ENCODE peak calls at places on chromosomes 6 and 20, in nine cellular contexts. One of them, this sample, is unnamed.

GRCh38 chr6:152313542-152314482 is 323.4 kb downstream of the SYNE1 start:
- DNase-seq in neural progenitor cell: no peak
- DNase-seq in fibroblast of mammary gland: peak; percentile 41
- DNase-seq in cardiac muscle cell: peak; percentile 78
- DNase-seq in B cell: no peak
- DNase-seq in PC-3: no peak
- DNase-seq in foreskin fibroblast: peak; percentile 41
- DNase-seq in esophagus squamous epithelium: no peak
- DNase-seq in fibroblast of the aortic adventitia: peak; percentile 80
- DNase-seq in this sample: no peak

GRCh38 chr6:166277892-166278578 is 30.2 kb downstream of the PRR18 start:
- DNase-seq in B cell: no peak
- DNase-seq in neural progenitor cell: no peak
- DNase-seq in fibroblast of the aortic adventitia: no peak
- DNase-seq in fibroblast of mammary gland: no peak
- DNase-seq in cardiac muscle cell: no peak
- DNase-seq in PC-3: no peak
- DNase-seq in esophagus squamous epithelium: no peak
- DNase-seq in foreskin fibroblast: no peak
- DNase-seq in this sample: no peak

GRCh38 chr6:7624781-7625710 is 35.0 kb downstream of the SNRNP48 start:
- DNase-seq in fibroblast of the aortic adventitia: no peak
- DNase-seq in B cell: no peak
- DNase-seq in foreskin fibroblast: no peak
- DNase-seq in neural progenitor cell: peak; percentile 67
- DNase-seq in esophagus squamous epithelium: no peak
- DNase-seq in cardiac muscle cell: no peak
- DNase-seq in fibroblast of mammary gland: no peak
- DNase-seq in PC-3: peak; percentile 14
- DNase-seq in this sample: no peak

GRCh38 chr6:64221776-64222175 is 586.2 kb downstream of the PHF3 start:
- DNase-seq in esophagus squamous epithelium: no peak
- DNase-seq in cardiac muscle cell: no peak
- DNase-seq in fibroblast of mammary gland: no peak
- DNase-seq in B cell: no peak
- DNase-seq in PC-3: no peak
- DNase-seq in neural progenitor cell: no peak
- DNase-seq in fibroblast of the aortic adventitia: no peak
- DNase-seq in foreskin fibroblast: no peak
- DNase-seq in this sample: no peak

GRCh38 chr6:40640591-40641293 is 53.6 kb upstream of the LRFN2 start:
- DNase-seq in neural progenitor cell: no peak
- DNase-seq in foreskin fibroblast: no peak
- DNase-seq in PC-3: no peak
- DNase-seq in fibroblast of mammary gland: no peak
- DNase-seq in esophagus squamous epithelium: no peak
- DNase-seq in cardiac muscle cell: peak; percentile 27
- DNase-seq in B cell: no peak
- DNase-seq in fibroblast of the aortic adventitia: no peak
- DNase-seq in this sample: no peak

GRCh38 chr20:61328906-61329558 is 77.0 kb downstream of the CDH4 start:
- DNase-seq in PC-3: no peak
- DNase-seq in B cell: no peak
- DNase-seq in cardiac muscle cell: no peak
- DNase-seq in fibroblast of the aortic adventitia: no peak
- DNase-seq in fibroblast of mammary gland: no peak
- DNase-seq in foreskin fibroblast: no peak
- DNase-seq in esophagus squamous epithelium: no peak
- DNase-seq in neural progenitor cell: no peak
- DNase-seq in this sample: peak; percentile 94

GRCh38 chr6:100267721-100268123 is 197.0 kb downstream of the SIM1 start:
- DNase-seq in esophagus squamous epithelium: no peak
- DNase-seq in cardiac muscle cell: no peak
- DNase-seq in neural progenitor cell: no peak
- DNase-seq in PC-3: peak; percentile 31
- DNase-seq in foreskin fibroblast: peak; percentile 54
- DNase-seq in B cell: no peak
- DNase-seq in fibroblast of mammary gland: peak; percentile 60
- DNase-seq in fibroblast of the aortic adventitia: peak; percentile 19
- DNase-seq in this sample: no peak

GRCh38 chr20:61115627-61116026 is 136.4 kb upstream of the CDH4 start:
- DNase-seq in fibroblast of mammary gland: no peak
- DNase-seq in esophagus squamous epithelium: no peak
- DNase-seq in neural progenitor cell: peak; percentile 40
- DNase-seq in foreskin fibroblast: no peak
- DNase-seq in fibroblast of the aortic adventitia: no peak
- DNase-seq in B cell: no peak
- DNase-seq in PC-3: no peak
- DNase-seq in cardiac muscle cell: peak; percentile 61
- DNase-seq in this sample: no peak

GRCh38 chr6:63597142-63598000 is 25.1 kb downstream of the LOC128125822 start:
- DNase-seq in fibroblast of the aortic adventitia: no peak
- DNase-seq in B cell: no peak
- DNase-seq in cardiac muscle cell: no peak
- DNase-seq in fibroblast of mammary gland: no peak
- DNase-seq in foreskin fibroblast: no peak
- DNase-seq in PC-3: peak; percentile 8
- DNase-seq in neural progenitor cell: no peak
- DNase-seq in esophagus squamous epithelium: no peak
- DNase-seq in this sample: no peak

GRCh38 chr20:21944227-21944626 is 238.8 kb downstream of the PAX1 start:
- DNase-seq in neural progenitor cell: no peak
- DNase-seq in foreskin fibroblast: no peak
- DNase-seq in cardiac muscle cell: no peak
- DNase-seq in esophagus squamous epithelium: no peak
- DNase-seq in fibroblast of the aortic adventitia: no peak
- DNase-seq in fibroblast of mammary gland: no peak
- DNase-seq in B cell: no peak
- DNase-seq in PC-3: no peak
- DNase-seq in this sample: no peak

GRCh38 chr6:152575621-152576150 is 61.5 kb downstream of the SYNE1 start:
- DNase-seq in fibroblast of mammary gland: peak; percentile 79
- DNase-seq in fibroblast of the aortic adventitia: peak; percentile 76
- DNase-seq in foreskin fibroblast: peak; percentile 59
- DNase-seq in neural progenitor cell: no peak
- DNase-seq in esophagus squamous epithelium: no peak
- DNase-seq in cardiac muscle cell: no peak
- DNase-seq in B cell: no peak
- DNase-seq in PC-3: no peak
- DNase-seq in this sample: no peak

GRCh38 chr20:53220482-53221307 is 248.5 kb downstream of the TSHZ2 start:
- DNase-seq in cardiac muscle cell: no peak
- DNase-seq in B cell: no peak
- DNase-seq in esophagus squamous epithelium: no peak
- DNase-seq in PC-3: no peak
- DNase-seq in fibroblast of the aortic adventitia: no peak
- DNase-seq in neural progenitor cell: no peak
- DNase-seq in foreskin fibroblast: no peak
- DNase-seq in fibroblast of mammary gland: peak; percentile 54
- DNase-seq in this sample: no peak

GRCh38 chr6:131062245-131063027 is 609 bp downstream of the EPB41L2 start:
- DNase-seq in neural progenitor cell: peak; percentile 46
- DNase-seq in cardiac muscle cell: peak; percentile 40
- DNase-seq in foreskin fibroblast: no peak
- DNase-seq in esophagus squamous epithelium: no peak
- DNase-seq in fibroblast of the aortic adventitia: peak; percentile 20
- DNase-seq in B cell: no peak
- DNase-seq in fibroblast of mammary gland: no peak
- DNase-seq in PC-3: no peak
- DNase-seq in this sample: no peak

GRCh38 chr6:169807699-169808607 is 56.5 kb downstream of the ERMARD start:
- DNase-seq in fibroblast of mammary gland: no peak
- DNase-seq in PC-3: no peak
- DNase-seq in esophagus squamous epithelium: no peak
- DNase-seq in B cell: no peak
- DNase-seq in cardiac muscle cell: no peak
- DNase-seq in neural progenitor cell: no peak
- DNase-seq in foreskin fibroblast: no peak
- DNase-seq in fibroblast of the aortic adventitia: no peak
- DNase-seq in this sample: no peak

GRCh38 chr20:32472581-32473207 is 112.4 kb downstream of the NOL4L start:
- DNase-seq in cardiac muscle cell: no peak
- DNase-seq in neural progenitor cell: no peak
- DNase-seq in esophagus squamous epithelium: no peak
- DNase-seq in PC-3: no peak
- DNase-seq in fibroblast of the aortic adventitia: no peak
- DNase-seq in B cell: no peak
- DNase-seq in foreskin fibroblast: no peak
- DNase-seq in fibroblast of mammary gland: no peak
- DNase-seq in this sample: peak; percentile 72

GRCh38 chr6:72977114-72977513 is 248.2 kb downstream of the KHDC1L start:
- DNase-seq in fibroblast of mammary gland: no peak
- DNase-seq in foreskin fibroblast: no peak
- DNase-seq in fibroblast of the aortic adventitia: no peak
- DNase-seq in B cell: no peak
- DNase-seq in cardiac muscle cell: no peak
- DNase-seq in PC-3: peak; percentile 55
- DNase-seq in esophagus squamous epithelium: no peak
- DNase-seq in neural progenitor cell: no peak
- DNase-seq in this sample: no peak

GRCh38 chr6:12729467-12729866 is 12.9 kb downstream of the PHACTR1 start:
- DNase-seq in cardiac muscle cell: no peak
- DNase-seq in B cell: no peak
- DNase-seq in fibroblast of the aortic adventitia: no peak
- DNase-seq in foreskin fibroblast: no peak
- DNase-seq in PC-3: no peak
- DNase-seq in esophagus squamous epithelium: no peak
- DNase-seq in neural progenitor cell: no peak
- DNase-seq in fibroblast of mammary gland: no peak
- DNase-seq in this sample: no peak

GRCh38 chr20:46507760-46508407 is 5.5 kb downstream of the ZNF334 start:
- DNase-seq in foreskin fibroblast: no peak
- DNase-seq in fibroblast of mammary gland: no peak
- DNase-seq in cardiac muscle cell: no peak
- DNase-seq in PC-3: no peak
- DNase-seq in esophagus squamous epithelium: no peak
- DNase-seq in B cell: no peak
- DNase-seq in neural progenitor cell: no peak
- DNase-seq in fibroblast of the aortic adventitia: no peak
- DNase-seq in this sample: no peak

DNA sequence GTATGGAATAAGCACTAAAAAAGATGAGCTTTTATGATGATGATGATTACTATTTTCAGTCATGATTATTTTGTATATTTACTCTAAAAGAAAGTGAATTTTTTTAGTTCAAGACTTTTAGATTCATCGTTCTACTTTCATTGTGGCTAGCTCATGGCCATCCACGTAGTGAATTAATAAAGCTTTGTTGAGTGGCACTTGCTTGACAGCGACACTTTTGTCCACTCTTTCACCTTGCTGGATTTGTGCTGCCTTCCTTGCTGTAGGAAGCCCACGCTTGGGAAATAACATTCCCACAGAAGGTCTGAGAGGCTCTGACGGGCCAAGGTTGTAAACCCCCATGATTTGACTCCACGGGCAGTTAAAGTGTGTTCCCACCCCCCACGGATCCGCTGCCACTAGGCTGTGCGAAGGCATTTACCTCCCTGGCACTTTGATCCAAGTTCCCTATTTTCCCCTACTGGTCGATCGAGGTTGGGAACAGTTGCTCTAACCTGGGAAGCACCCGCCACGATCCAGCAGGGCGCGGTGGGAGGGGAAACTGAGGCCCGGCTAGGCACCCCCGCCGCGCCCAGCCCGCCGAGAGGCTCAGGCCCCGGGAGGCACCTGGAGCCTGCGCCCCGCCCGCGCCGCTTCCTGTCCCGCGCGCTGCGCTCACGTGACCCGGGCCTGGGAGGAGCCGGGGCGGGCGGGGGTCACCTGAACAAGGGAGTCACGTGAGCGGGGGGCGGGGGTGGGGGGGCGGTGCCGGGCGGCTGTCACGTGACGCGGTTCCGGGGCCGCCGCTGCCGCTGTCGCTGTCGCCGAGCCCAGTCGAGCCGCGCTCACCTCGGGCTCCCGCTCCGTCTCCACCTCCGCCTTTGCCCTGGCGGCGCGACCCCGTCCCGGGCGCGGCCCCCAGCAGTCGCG is at the start of gene IGF2R:
- DNase-seq in fibroblast of mammary gland: peak; percentile 78
- DNase-seq in B cell: peak; percentile 93
- DNase-seq in fibroblast of the aortic adventitia: peak; percentile 74
- DNase-seq in cardiac muscle cell: peak; percentile 97
- DNase-seq in neural progenitor cell: peak; percentile 96
- DNase-seq in esophagus squamous epithelium: peak; percentile 76
- DNase-seq in PC-3: peak; percentile 81
- DNase-seq in foreskin fibroblast: peak; percentile 86
- DNase-seq in this sample: no peak
- TF ChIP-seq CTCF in fibroblast of mammary gland: no peak
- TF ChIP-seq CTCF in B cell: no peak
- TF ChIP-seq CTCF in fibroblast of the aortic adventitia: peak; percentile 36
- TF ChIP-seq CTCF in cardiac muscle cell: peak; percentile 23
- TF ChIP-seq CTCF in neural progenitor cell: no peak
- TF ChIP-seq CTCF in esophagus squamous epithelium: no peak
- TF ChIP-seq CTCF in PC-3: no peak
- TF ChIP-seq CTCF in foreskin fibroblast: peak; percentile 13
- TF ChIP-seq CTCF in this sample: peak; percentile 66

GRCh38 chr6:30806581-30807183 is 62.3 kb upstream of the IER3 start:
- DNase-seq in esophagus squamous epithelium: no peak
- DNase-seq in fibroblast of mammary gland: no peak
- DNase-seq in fibroblast of the aortic adventitia: no peak
- DNase-seq in B cell: no peak
- DNase-seq in PC-3: peak; percentile 28
- DNase-seq in cardiac muscle cell: no peak
- DNase-seq in foreskin fibroblast: no peak
- DNase-seq in neural progenitor cell: no peak
- DNase-seq in this sample: no peak
- TF ChIP-seq CTCF in esophagus squamous epithelium: no peak
- TF ChIP-seq CTCF in fibroblast of mammary gland: no peak
- TF ChIP-seq CTCF in fibroblast of the aortic adventitia: no peak
- TF ChIP-seq CTCF in B cell: no peak
- TF ChIP-seq CTCF in PC-3: no peak
- TF ChIP-seq CTCF in cardiac muscle cell: no peak
- TF ChIP-seq CTCF in foreskin fibroblast: no peak
- TF ChIP-seq CTCF in neural progenitor cell: no peak
- TF ChIP-seq CTCF in this sample: no peak

DNA sequence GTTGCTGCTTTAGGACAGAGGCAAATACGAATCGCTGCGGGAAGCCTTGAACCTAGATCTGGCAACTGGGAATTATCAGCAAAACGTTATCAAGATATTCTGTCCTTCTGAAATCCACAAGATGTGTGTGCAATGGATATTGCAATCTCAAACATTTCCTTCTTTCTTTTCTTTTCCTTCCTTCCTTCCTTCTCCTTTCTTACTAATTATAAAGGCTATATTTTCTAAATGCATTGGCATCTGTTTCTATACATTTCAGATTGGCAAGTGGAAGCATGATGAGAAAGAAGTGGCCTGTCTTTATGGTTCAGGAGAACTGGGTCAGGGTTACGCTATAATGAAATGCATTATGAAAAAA is 2.0 kb downstream of the TAGAP start:
- DNase-seq in B cell: no peak
- DNase-seq in fibroblast of the aortic adventitia: no peak
- DNase-seq in esophagus squamous epithelium: no peak
- DNase-seq in PC-3: no peak
- DNase-seq in cardiac muscle cell: no peak
- DNase-seq in fibroblast of mammary gland: no peak
- DNase-seq in neural progenitor cell: no peak
- DNase-seq in foreskin fibroblast: no peak
- DNase-seq in this sample: no peak
- TF ChIP-seq CTCF in B cell: peak; percentile 75
- TF ChIP-seq CTCF in fibroblast of the aortic adventitia: no peak
- TF ChIP-seq CTCF in esophagus squamous epithelium: no peak
- TF ChIP-seq CTCF in PC-3: no peak
- TF ChIP-seq CTCF in cardiac muscle cell: no peak
- TF ChIP-seq CTCF in fibroblast of mammary gland: no peak
- TF ChIP-seq CTCF in neural progenitor cell: no peak
- TF ChIP-seq CTCF in foreskin fibroblast: no peak
- TF ChIP-seq CTCF in this sample: peak; percentile 69

GRCh38 chr6:48928937-48929336 is 534.1 kb downstream of the MMUT start:
- DNase-seq in neural progenitor cell: peak; percentile 22
- DNase-seq in B cell: no peak
- DNase-seq in PC-3: peak; percentile 12
- DNase-seq in cardiac muscle cell: no peak
- DNase-seq in fibroblast of the aortic adventitia: no peak
- DNase-seq in foreskin fibroblast: no peak
- DNase-seq in esophagus squamous epithelium: no peak
- DNase-seq in fibroblast of mammary gland: no peak
- DNase-seq in this sample: no peak
- TF ChIP-seq CTCF in neural progenitor cell: peak; percentile 19
- TF ChIP-seq CTCF in B cell: no peak
- TF ChIP-seq CTCF in PC-3: peak; percentile 14
- TF ChIP-seq CTCF in cardiac muscle cell: no peak
- TF ChIP-seq CTCF in fibroblast of the aortic adventitia: no peak
- TF ChIP-seq CTCF in foreskin fibroblast: no peak
- TF ChIP-seq CTCF in esophagus squamous epithelium: no peak
- TF ChIP-seq CTCF in fibroblast of mammary gland: no peak
- TF ChIP-seq CTCF in this sample: no peak